ENCODE peak calls at places on chromosomes 7 and 10, in ten cellular contexts. H is HT1080; P is AG08395; K is NCI-H1417; M is naive thymus-derived CD4-positive, alpha-beta T cell; R is CD4-positive, alpha-beta T cell; X is left ventricle myocardium inferior; B is caudate nucleus; I is NCI-H2171 treated with DMSO at 0.1 percent for 48 hours; E is GF-D8. S is an unnamed sample.

GRCh38 chr10:103739039-103739764 is 116.2 kb downstream of the SH3PXD2A start:
- DNase-seq in B (no peak), K (no peak), X (no peak), R (no peak), E (no peak), M (no peak), P (peak), I (no peak), H (peak), S (no peak)

GRCh38 chr7:2355079-2356008 is 717 bp downstream of the EIF3B start:
- DNase-seq in E (no peak), M (no peak), B (no peak), H (no peak), K (no peak), R (no peak), X (no peak), P (peak), I (no peak), S (no peak)

GRCh38 chr10:78706256-78706655 is 362.5 kb upstream of the ZMIZ1 start:
- DNase-seq in P (peak), K (no peak), I (no peak), H (peak), R (no peak), X (no peak), M (no peak), B (no peak), E (no peak), S (no peak)

GRCh38 chr7:151091431-151091830 is 5.2 kb downstream of the AGAP3 start:
- DNase-seq in P (no peak), R (no peak), K (no peak), X (no peak), E (peak), H (no peak), I (no peak), M (no peak), B (no peak), S (no peak)

GRCh38 chr10:28838908-28839307 is 161.6 kb downstream of the BAMBI start:
- DNase-seq in P (no peak), K (no peak), M (no peak), X (no peak), I (no peak), R (no peak), E (no peak), H (peak), B (no peak), S (no peak)

GRCh38 chr7:50481867-50482266 is 31.7 kb upstream of the FIGNL1 start:
- DNase-seq in H (no peak), P (no peak), K (no peak), R (no peak), B (no peak), I (no peak), X (no peak), E (no peak), M (no peak), S (no peak)

GRCh38 chr10:121282264-121282663 is 316.0 kb downstream of the FGFR2 start:
- DNase-seq in M (no peak), P (no peak), X (no peak), R (no peak), K (no peak), H (no peak), B (no peak), I (no peak), E (no peak), S (no peak)

GRCh38 chr10:86361134-86362128 is 5.2 kb downstream of the GRID1 start:
- DNase-seq in P (no peak), R (no peak), E (no peak), X (no peak), H (no peak), B (peak), M (no peak), K (peak), I (no peak), S (no peak)

GRCh38 chr10:29517352-29517923 is 117.3 kb downstream of the SVIL start:
- DNase-seq in H (peak), E (no peak), B (no peak), M (no peak), P (peak), R (no peak), X (no peak), K (no peak), I (peak), S (peak)

GRCh38 chr10:18606051-18606730 is 45.2 kb downstream of the NSUN6 start:
- DNase-seq in R (no peak), I (peak), X (no peak), K (no peak), P (no peak), E (no peak), M (no peak), H (no peak), B (no peak), S (no peak)